ENCODE peak calls at places on chromosomes 4 and X, in six cellular contexts. U is substantia nigra, G is T-cell, I is non-pigmented ciliary epithelial cell, C is mesothelial cell of epicardium, F is fibroblast of pulmonary artery. H is an unnamed sample.
A peak's percentile ranks its signal among the peaks of the same experiment; 100 is the strongest.

GRCh38 chr4:40840255-40840984 is 90.7 kb downstream of the NSUN7 start:
- DNase-seq in U (no peak), G (no peak), I (no peak), C (no peak), F (no peak), H (no peak)

GRCh38 chrX:84477114-84477513 is 25.1 kb downstream of the HDX start:
- DNase-seq in U (no peak), G (no peak), I (no peak), C (no peak), F (no peak), H (no peak)

GRCh38 chr4:106036848-106037247 is 141.6 kb downstream of the NPNT start:
- DNase-seq in U (no peak), G (no peak), I (no peak), C (no peak), F (no peak), H (no peak)

GRCh38 chrX:37712458-37712857 is 26.9 kb downstream of the XK start:
- DNase-seq in U (no peak), G (no peak), I (no peak), C (no peak), F (peak; percentile 48), H (peak; percentile 48)

GRCh38 chrX:15447985-15448639 is 45.0 kb downstream of the PIR start:
- DNase-seq in U (no peak), G (no peak), I (no peak), C (no peak), F (peak; percentile 11), H (no peak)

GRCh38 chr4:173517781-173518371 is 12.2 kb downstream of the HAND2 start:
- DNase-seq in U (no peak), G (no peak), I (no peak), C (peak; percentile 57), F (peak; percentile 56), H (peak; percentile 82)

GRCh38 chr4:54879576-54879975 is 221.8 kb downstream of the KIT start:
- DNase-seq in U (no peak), G (no peak), I (peak; percentile 62), C (no peak), F (peak; percentile 62), H (peak; percentile 57)

GRCh38 chrX:96776966-96777365 is 92.3 kb downstream of the DIAPH2 start:
- DNase-seq in U (no peak), G (no peak), I (peak; percentile 1), C (no peak), F (peak; percentile 8), H (peak; percentile 31)

GRCh38 chrX:153401133-153401764 is at the start of gene PNMA6E:
- DNase-seq in U (no peak), G (no peak), I (no peak), C (no peak), F (no peak), H (no peak)

GRCh38 chr4:29058519-29058918 is 1661.7 kb upstream of the PCDH7 start:
- DNase-seq in U (no peak), G (no peak), I (no peak), C (no peak), F (peak; percentile 7), H (no peak)

GRCh38 chr4:5908836-5909235 is 15.9 kb upstream of the CRMP1 start:
- DNase-seq in U (no peak), G (no peak), I (no peak), C (no peak), F (no peak), H (no peak)

GRCh38 chr4:128812360-128812958 is 3.0 kb downstream of the JADE1 start:
- DNase-seq in U (no peak), G (peak; percentile 23), I (no peak), C (peak; percentile 71), F (peak; percentile 74), H (peak; percentile 74)

GRCh38 chr4:14178421-14178820 is 550.9 kb upstream of the BOD1L1 start:
- DNase-seq in U (no peak), G (no peak), I (no peak), C (no peak), F (peak; percentile 70), H (peak; percentile 72)

GRCh38 chrX:83469551-83469950 is 38.5 kb upstream of the POU3F4 start:
- DNase-seq in U (no peak), G (no peak), I (no peak), C (no peak), F (peak; percentile 0), H (peak; percentile 7)

GRCh38 chr4:159006202-159006601 is 96.7 kb upstream of the RAPGEF2 start:
- DNase-seq in U (no peak), G (no peak), I (no peak), C (no peak), F (no peak), H (peak; percentile 66)

GRCh38 chr4:94665500-94666398 is 92.0 kb upstream of the BMPR1B start:
- DNase-seq in U (no peak), G (no peak), I (no peak), C (no peak), F (no peak), H (no peak)

GRCh38 chr4:174084542-174084941 is 198.9 kb downstream of the FBXO8 start:
- DNase-seq in U (no peak), G (no peak), I (no peak), C (no peak), F (peak; percentile 77), H (peak; percentile 44)

GRCh38 chr4:41129936-41130440 is 84.4 kb downstream of the APBB2 start:
- DNase-seq in U (no peak), G (no peak), I (no peak), C (no peak), F (no peak), H (no peak)

GRCh38 chr4:105634402-105634801 is 74.1 kb downstream of the INTS12 start:
- DNase-seq in U (no peak), G (no peak), I (no peak), C (no peak), F (no peak), H (no peak)

GRCh38 chr4:122584517-122584916 is 36.3 kb downstream of the IL21 start:
- DNase-seq in U (no peak), G (no peak), I (peak; percentile 37), C (no peak), F (peak; percentile 88), H (peak; percentile 80)

GRCh38 chrX:102042706-102043325 is 82.7 kb upstream of the TCEAL2 start:
- DNase-seq in U (no peak), G (no peak), I (no peak), C (no peak), F (no peak), H (no peak)

GRCh38 chr4:150268444-150268843 is 190.2 kb downstream of the DCLK2 start:
- DNase-seq in U (no peak), G (no peak), I (no peak), C (no peak), F (peak; percentile 27), H (peak; percentile 53)

GRCh38 chr4:98688416-98689290 is 30.2 kb upstream of the TSPAN5 start:
- DNase-seq in U (no peak), G (no peak), I (peak; percentile 22), C (no peak), F (peak; percentile 46), H (peak; percentile 36)

GRCh38 chrX:148536961-148537360 is 36.5 kb downstream of the AFF2 start:
- DNase-seq in U (no peak), G (no peak), I (no peak), C (no peak), F (no peak), H (peak; percentile 2)

GRCh38 chrX:68650491-68650890 is 3.0 kb downstream of the STARD8 start:
- DNase-seq in U (no peak), G (no peak), I (no peak), C (no peak), F (peak; percentile 19), H (peak; percentile 59)

GRCh38 chrX:137352101-137352660 is 213.7 kb upstream of the ZIC3 start:
- DNase-seq in U (no peak), G (no peak), I (no peak), C (no peak), F (no peak), H (no peak)

GRCh38 chr4:53019485-53020382 is 157.6 kb downstream of the RASL11B start:
- DNase-seq in U (no peak), G (no peak), I (peak; percentile 73), C (no peak), F (peak; percentile 70), H (peak; percentile 79)

GRCh38 chrX:21666679-21667078 is 8.5 kb upstream of the KLHL34 start:
- DNase-seq in U (no peak), G (no peak), I (no peak), C (no peak), F (no peak), H (no peak)

GRCh38 chr4:118790544-118790943 is 45.4 kb downstream of the SEC24D start:
- DNase-seq in U (no peak), G (no peak), I (no peak), C (no peak), F (no peak), H (no peak)

GRCh38 chr4:120692964-120693363 is 229.6 kb downstream of the PRDM5 start:
- DNase-seq in U (no peak), G (no peak), I (peak; percentile 82), C (no peak), F (peak; percentile 95), H (peak; percentile 92)

GRCh38 chr4:187128971-187129370 is 405.3 kb upstream of the FAT1 start:
- DNase-seq in U (no peak), G (no peak), I (no peak), C (no peak), F (peak; percentile 27), H (peak; percentile 54)

GRCh38 chr4:33411182-33411581 is 2691.0 kb downstream of the PCDH7 start:
- DNase-seq in U (no peak), G (no peak), I (peak; percentile 5), C (no peak), F (peak; percentile 29), H (peak; percentile 1)

GRCh38 chr4:113394730-113395530 is 345.5 kb downstream of the ANK2 start:
- DNase-seq in U (peak; percentile 11), G (peak; percentile 14), I (peak; percentile 67), C (peak; percentile 53), F (peak; percentile 95), H (peak; percentile 93)

GRCh38 chrX:107117993-107118321 is 665 bp downstream of the RBM41 start:
- DNase-seq in U (no peak), G (no peak), I (no peak), C (no peak), F (no peak), H (no peak)

GRCh38 chr4:57291911-57292310 is 181.7 kb upstream of the IGFBP7 start:
- DNase-seq in U (no peak), G (no peak), I (no peak), C (no peak), F (no peak), H (no peak)

GRCh38 chrX:51614353-51614752 is 4.4 kb downstream of the CENPVL3 start:
- DNase-seq in U (no peak), G (no peak), I (no peak), C (no peak), F (peak; percentile 56), H (peak; percentile 39)